ENCODE peak calls at places on chromosome 2, in five cellular contexts. W is tibial nerve, K is heart right ventricle, V is gastrocnemius medialis, P is HCT116. H is an unnamed sample. For H3K9me3, the result is how much of the 10 kb centered on the place peaks cover.

GRCh38 chr2:148167855-148168254 is 147.0 kb downstream of the MBD5 start:
- DNase-seq in W (no peak), K (no peak), V (no peak), P (no peak), H (no peak)

GRCh38 chr2:207749873-207750272 is 19.8 kb downstream of the FZD5 start:
- DNase-seq in W (no peak), K (no peak), V (no peak), P (no peak), H (no peak)

GRCh38 chr2:71596011-71596410 is 142.7 kb downstream of the DYSF start:
- DNase-seq in W (peak), K (no peak), V (no peak), P (no peak), H (no peak)

GRCh38 chr2:67323209-67323991 is 73.7 kb upstream of the ETAA1 start:
- DNase-seq in W (no peak), K (no peak), V (no peak), P (no peak), H (no peak)

GRCh38 chr2:16425462-16426336 is 239.9 kb downstream of the CYRIA start:
- DNase-seq in W (no peak), K (peak), V (no peak), P (no peak), H (no peak)

GRCh38 chr2:119694994-119695521 is 16.1 kb downstream of the TMEM177 start:
- DNase-seq in W (no peak), K (no peak), V (no peak), P (no peak), H (peak)

GRCh38 chr2:234672498-234673150 is 175.7 kb upstream of the ARL4C start:
- DNase-seq in W (no peak), K (no peak), V (peak), P (no peak), H (no peak)

GRCh38 chr2:112541315-112542122 is 746 bp upstream of the POLR1B start:
- DNase-seq in W (peak), K (peak), V (no peak), P (no peak), H (peak)

GRCh38 chr2:136818839-136819238 is 53.5 kb downstream of the THSD7B start:
- DNase-seq in W (no peak), K (no peak), V (no peak), P (no peak), H (no peak)

GRCh38 chr2:186841940-186842339 is 7.0 kb downstream of the ZSWIM2 start:
- DNase-seq in W (no peak), K (no peak), V (no peak), P (no peak), H (no peak)

GRCh38 chr2:45274190-45274926 is 265.1 kb upstream of the SIX2 start:
- DNase-seq in W (no peak), K (no peak), V (no peak), P (no peak), H (no peak)

GRCh38 chr2:205407984-205408383 is 274.3 kb upstream of the NRP2 start:
- DNase-seq in W (no peak), K (no peak), V (no peak), P (no peak), H (no peak)

GRCh38 chr2:6972067-6972710 is 55.0 kb downstream of the RNF144A start:
- DNase-seq in W (no peak), K (no peak), V (no peak), P (no peak), H (no peak)

GRCh38 chr2:67446504-67446911 is 49.4 kb downstream of the ETAA1 start:
- DNase-seq in W (no peak), K (no peak), V (no peak), P (no peak), H (no peak)

GRCh38 chr2:118062669-118063068 is 25.6 kb upstream of the INSIG2 start:
- DNase-seq in W (no peak), K (no peak), V (no peak), P (no peak), H (no peak)

GRCh38 chr2:177625744-177626655 is 233.4 kb downstream of the AGPS start:
- DNase-seq in W (no peak), K (no peak), V (no peak), P (no peak), H (no peak)

GRCh38 chr2:121489944-121490585 is 40.6 kb upstream of the RNU4ATAC start:
- DNase-seq in W (no peak), K (no peak), V (no peak), P (no peak), H (no peak)
- H3K27ac ChIP-seq in W (no peak), K (no peak), V (peak), P (no peak), H (no peak)

GRCh38 chr2:241516520-241516965 is 8.2 kb upstream of the STK25 start:
- DNase-seq in W (no peak), K (no peak), V (no peak), P (no peak), H (no peak)

GRCh38 chr2:241514986-241515737 is 6.8 kb upstream of the STK25 start:
- DNase-seq in W (no peak), K (no peak), V (no peak), P (no peak), H (no peak)

GRCh38 chr2:241517297-241517696 is 8.9 kb upstream of the STK25 start:
- DNase-seq in W (no peak), K (no peak), V (no peak), P (no peak), H (no peak)

GRCh38 chr2:241522477-241522876 is 14.1 kb upstream of the STK25 start:
- DNase-seq in W (no peak), K (no peak), V (no peak), P (no peak), H (no peak)

DNA sequence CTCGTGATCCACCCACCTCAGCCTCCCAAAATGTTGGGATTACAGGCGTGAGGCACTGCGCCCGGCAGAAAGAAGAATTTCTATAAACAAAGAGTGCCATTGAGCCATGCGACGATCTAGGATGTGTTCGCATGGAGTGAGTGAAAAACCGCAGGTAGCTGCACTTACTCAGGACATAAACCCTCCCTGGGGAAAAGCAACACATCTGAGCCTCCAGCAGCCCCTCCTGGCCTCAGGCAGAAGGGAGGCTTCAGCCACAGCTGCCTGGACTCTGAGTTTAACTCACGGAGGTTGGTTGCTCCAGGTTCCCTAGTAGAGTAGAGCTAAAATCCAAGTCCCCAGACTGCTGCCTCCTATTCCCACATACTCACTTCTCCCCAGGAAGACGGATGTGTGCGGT is 11.3 kb upstream of the STK25 start:
- DNase-seq in W (no peak), K (no peak), V (no peak), P (no peak), H (no peak)
- TF ChIP-seq CTCF in W (no peak), K (no peak), V (no peak), P (no peak), H (no peak)

DNA sequence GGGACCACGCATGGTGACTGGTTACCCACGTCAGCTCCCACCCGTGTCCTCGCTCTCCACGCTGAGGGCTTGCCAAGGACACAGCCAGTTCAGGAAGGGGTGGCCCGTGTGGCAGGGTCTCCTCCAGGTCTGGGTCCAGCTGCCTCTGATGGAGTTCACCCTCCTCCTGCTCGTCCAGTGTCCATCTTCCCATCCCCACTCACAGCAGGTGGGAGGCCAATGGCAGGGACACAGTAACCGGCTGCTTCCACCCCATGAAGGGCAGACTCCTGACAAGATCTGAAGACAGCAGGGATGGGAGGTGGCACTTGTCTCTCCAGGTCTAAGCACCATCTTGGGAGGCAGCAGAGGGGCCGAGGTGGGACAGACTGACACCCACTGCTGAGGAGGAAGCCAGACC is 106.4 kb downstream of the NDUFA10 start:
- DNase-seq in W (no peak), K (no peak), V (no peak), P (no peak), H (no peak)
- H3K9me3 ChIP-seq in W (under half), K (under half), V (under half), P (under half), H (under half)

GRCh38 chr2:129935118-129935517 is 44.3 kb upstream of the RAB6C start:
- DNase-seq in W (no peak), K (no peak), V (no peak), P (no peak), H (no peak)
- H3K27ac ChIP-seq in W (no peak), K (no peak), V (no peak), P (no peak), H (no peak)